ENCODE peak calls at places on chromosome 4, in eight cellular contexts. J, T, F, Z, I, M, R and H are unnamed samples.

GRCh38 chr4:18020145-18020670 is 1.3 kb downstream of the LCORL start:
- DNase-seq in I (no peak), F (peak), M (no peak), R (peak), J (peak), Z (peak), T (no peak), H (peak)

GRCh38 chr4:152979731-152980330 is 43.7 kb downstream of the FHDC1 start:
- DNase-seq in J (no peak), R (no peak), T (no peak), M (no peak), Z (no peak), F (no peak), I (no peak), H (no peak)

GRCh38 chr4:121951570-121952110 is at the start of gene TRPC3:
- DNase-seq in I (peak), F (peak), T (no peak), R (peak), J (peak), M (no peak), Z (peak), H (peak)

GRCh38 chr4:59102311-59102710 is 1992.1 kb upstream of the IGFBP7 start:
- DNase-seq in M (no peak), J (no peak), T (no peak), I (no peak), R (no peak), F (no peak), Z (no peak), H (no peak)

GRCh38 chr4:52588097-52588496 is 71.0 kb downstream of the USP46 start:
- DNase-seq in M (no peak), I (no peak), Z (peak), T (no peak), F (no peak), R (peak), J (peak), H (peak)

GRCh38 chr4:40699648-40700047 is 50.1 kb upstream of the NSUN7 start:
- DNase-seq in R (peak), M (no peak), Z (no peak), J (no peak), T (peak), F (no peak), I (no peak), H (no peak)

GRCh38 chr4:77635246-77635645 is 29.6 kb downstream of the CXCL13 start:
- DNase-seq in Z (no peak), M (no peak), F (no peak), I (no peak), J (no peak), R (no peak), T (no peak), H (no peak)

GRCh38 chr4:108140328-108140727 is 28.4 kb downstream of the LEF1 start:
- DNase-seq in I (no peak), T (no peak), R (no peak), F (peak), Z (no peak), M (no peak), J (no peak), H (no peak)

GRCh38 chr4:6915041-6916005 is 5.7 kb downstream of the TBC1D14 start:
- DNase-seq in T (no peak), J (no peak), M (no peak), F (no peak), Z (no peak), I (no peak), R (no peak), H (no peak)

GRCh38 chr4:138892483-138893386 is 122.8 kb upstream of the NOCT start:
- DNase-seq in T (no peak), F (no peak), M (no peak), R (peak), J (no peak), Z (no peak), I (no peak), H (no peak)

GRCh38 chr4:54586343-54586953 is 71.3 kb upstream of the KIT start:
- DNase-seq in F (no peak), R (no peak), Z (no peak), J (no peak), T (peak), M (peak), I (no peak), H (no peak)

GRCh38 chr4:1741208-1741607 is 19.9 kb downstream of the TACC3 start:
- DNase-seq in J (no peak), M (no peak), I (no peak), F (no peak), Z (no peak), R (no peak), T (no peak), H (no peak)

GRCh38 chr4:101977096-101977495 is 186.6 kb downstream of the BANK1 start:
- DNase-seq in M (peak), T (peak), I (no peak), F (no peak), R (peak), Z (no peak), J (no peak), H (no peak)

GRCh38 chr4:16418814-16419213 is 192.5 kb upstream of the TAPT1 start:
- DNase-seq in F (no peak), R (no peak), J (no peak), Z (no peak), I (no peak), T (peak), M (no peak), H (no peak)